ENCODE peak calls at places on chromosomes 12 and 14, in seven cellular contexts. U, D, R, Y, P, X and H are unnamed samples.

GRCh38 chr12:6524648-6525047 is 9.7 kb upstream of the GAPDH start:
- DNase-seq in D (no peak), X (no peak), P (no peak), U (no peak), Y (no peak), R (no peak), H (no peak)

GRCh38 chr12:96882862-96883261 is 24.2 kb upstream of the NEDD1 start:
- DNase-seq in D (peak; percentile 94), U (no peak), X (no peak), R (no peak), Y (no peak), P (peak; percentile 36), H (no peak)

GRCh38 chr12:110224379-110225304 is 56.4 kb upstream of the ATP2A2 start:
- DNase-seq in D (peak; percentile 89), X (no peak), R (no peak), U (no peak), Y (no peak), P (peak; percentile 82), H (no peak)

GRCh38 chr14:93231129-93231979 is 24.3 kb downstream of the UBR7 start:
- DNase-seq in P (no peak), X (peak; percentile 9), R (no peak), U (no peak), Y (no peak), D (peak; percentile 59), H (no peak)

GRCh38 chr12:127485528-127485927 is 781.4 kb upstream of the TMEM132C start:
- DNase-seq in D (peak; percentile 86), U (no peak), Y (no peak), P (peak; percentile 83), R (peak; percentile 10), X (no peak), H (peak; percentile 40)

GRCh38 chr12:75825686-75826085 is 205.9 kb downstream of the PHLDA1 start:
- DNase-seq in X (peak; percentile 39), U (no peak), D (peak; percentile 86), Y (no peak), P (peak; percentile 72), R (no peak), H (no peak)

GRCh38 chr12:80087486-80088213 is 11.7 kb upstream of the OTOGL start:
- DNase-seq in D (peak; percentile 11), X (no peak), P (no peak), U (no peak), R (no peak), Y (no peak), H (no peak)

GRCh38 chr12:22333186-22333745 is 1.2 kb downstream of the ST8SIA1 start:
- DNase-seq in D (peak; percentile 65), X (no peak), Y (no peak), R (no peak), U (no peak), P (peak; percentile 53), H (no peak)

GRCh38 chr12:9037431-9037830 is 48.1 kb downstream of the KLRG1 start:
- DNase-seq in R (no peak), U (no peak), X (no peak), P (no peak), D (no peak), Y (no peak), H (no peak)

GRCh38 chr12:8609061-8609570 is 3.5 kb downstream of the AICDA start:
- DNase-seq in D (peak; percentile 47), R (no peak), X (no peak), U (peak; percentile 21), P (peak; percentile 47), Y (peak; percentile 50), H (peak; percentile 58)

GRCh38 chr12:30191701-30192455 is 408.1 kb upstream of the TMTC1 start:
- DNase-seq in D (no peak), Y (no peak), R (no peak), U (no peak), X (no peak), P (no peak), H (no peak)

GRCh38 chr12:63770375-63770774 is 9.3 kb upstream of the RXYLT1 start:
- DNase-seq in D (no peak), U (no peak), Y (no peak), P (no peak), R (no peak), X (no peak), H (no peak)

GRCh38 chr14:28742171-28742846 is 24.3 kb upstream of the FOXG1 start:
- DNase-seq in R (no peak), Y (no peak), P (no peak), U (no peak), X (no peak), D (no peak), H (peak; percentile 91)

GRCh38 chr14:23009483-23009938 is 432 bp downstream of the C14orf93 start:
- DNase-seq in Y (no peak), P (no peak), R (no peak), U (no peak), D (no peak), X (no peak), H (no peak)

GRCh38 chr14:23009939-23010718 is at the start of gene C14orf93:
- DNase-seq in R (no peak), Y (peak; percentile 73), P (peak; percentile 58), U (peak; percentile 40), D (peak; percentile 48), X (peak; percentile 51), H (peak; percentile 72)

GRCh38 chr14:23005861-23006534 is 3.9 kb downstream of the C14orf93 start:
- DNase-seq in P (no peak), U (no peak), Y (no peak), X (no peak), R (no peak), D (peak; percentile 40), H (no peak)

GRCh38 chr14:23006544-23007419 is 3.2 kb downstream of the C14orf93 start:
- DNase-seq in P (peak; percentile 98), U (peak; percentile 95), X (peak; percentile 98), D (peak; percentile 97), R (peak; percentile 89), Y (peak; percentile 96), H (peak; percentile 99)

DNA sequence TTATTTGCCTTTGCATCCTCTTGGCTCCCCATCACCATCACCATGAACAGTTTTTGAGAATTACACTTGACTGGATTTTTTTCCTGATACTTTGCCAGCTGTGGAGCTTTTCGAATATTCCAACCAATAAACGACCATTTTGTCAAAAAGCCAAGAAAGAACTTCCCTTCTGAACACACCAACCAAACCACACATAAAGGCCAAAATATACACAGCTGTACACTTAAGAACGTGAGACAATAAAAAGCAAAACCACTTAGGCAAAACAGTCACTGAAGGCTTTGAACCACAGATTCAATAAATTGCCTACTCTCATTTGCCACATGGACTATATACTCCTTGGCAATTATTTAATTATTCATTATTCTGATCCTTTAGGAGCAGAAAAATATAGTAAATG is 1.1 kb downstream of the C14orf93 start:
- DNase-seq in X (no peak), U (no peak), D (no peak), R (no peak), Y (no peak), P (no peak), H (no peak)
- H2BK120ac ChIP-seq in X (no peak overlapping the region), U (no peak overlapping the region), D (no peak overlapping the region), R (no peak overlapping the region), Y (no peak overlapping the region), P (no peak overlapping the region), H (no peak overlapping the region)

DNA sequence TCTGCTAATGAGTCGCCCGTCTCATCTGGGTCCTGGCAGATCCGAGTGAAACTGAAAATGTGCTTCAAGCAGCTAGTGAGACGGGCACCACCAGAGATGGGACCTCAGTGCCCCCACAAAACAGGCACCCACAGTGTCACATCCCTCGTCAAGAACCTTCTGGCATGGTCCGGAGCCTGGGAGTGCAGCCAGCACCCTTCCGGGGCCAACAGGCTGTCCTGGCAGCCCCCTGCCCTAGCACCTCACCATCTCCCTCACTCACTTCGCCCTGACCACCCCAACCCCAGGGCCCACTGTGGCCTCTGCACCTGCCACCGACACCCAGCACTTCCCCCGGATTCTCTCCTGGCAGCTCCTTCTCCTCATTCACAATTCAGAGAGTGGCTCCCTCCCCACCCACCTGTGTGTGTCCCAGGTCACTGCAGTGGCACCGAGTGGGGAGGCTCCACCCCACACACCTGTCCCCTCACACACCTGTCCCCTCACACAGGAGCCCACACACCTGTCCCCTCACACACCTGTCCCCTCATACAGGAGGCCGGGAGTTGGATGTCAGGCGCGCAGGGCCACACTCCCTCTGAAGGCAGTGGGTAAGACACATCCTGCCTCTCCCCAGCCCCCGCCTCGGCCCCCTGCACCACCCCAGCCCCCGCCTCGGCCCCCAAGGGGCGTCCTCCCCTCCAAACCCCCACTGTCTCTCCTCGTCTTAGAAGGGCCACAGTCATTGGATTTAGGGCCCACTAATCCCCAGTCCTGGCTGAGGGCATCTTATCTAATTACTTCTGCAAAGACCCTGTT is 7.9 kb downstream of the GALNT9 start:
- DNase-seq in P (no peak), R (no peak), Y (no peak), X (no peak), U (no peak), D (no peak), H (no peak)
- H3K23ac ChIP-seq in P (no peak overlapping the region), R (no peak overlapping the region), Y (no peak overlapping the region), X (no peak overlapping the region), U (no peak overlapping the region), D (no peak overlapping the region), H (no peak overlapping the region)

DNA sequence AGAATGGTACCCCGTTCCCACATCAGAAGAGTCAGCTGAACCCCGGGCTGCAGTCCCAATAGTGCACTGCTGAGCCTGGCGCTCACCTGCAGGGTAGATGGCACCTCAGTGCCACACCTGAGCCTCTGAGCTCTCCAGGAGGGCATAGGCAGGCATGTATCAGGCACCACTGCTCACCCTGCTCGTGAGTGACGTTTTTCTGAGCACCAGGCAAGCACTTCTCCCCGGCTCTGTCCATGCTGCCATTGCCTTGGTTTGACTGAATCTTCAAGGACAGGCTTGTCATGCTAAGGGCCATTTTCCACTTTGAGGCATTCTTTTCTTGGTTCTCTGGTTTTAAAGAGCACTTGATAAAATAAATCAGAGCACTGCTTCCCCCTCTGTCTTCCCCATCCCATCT is 161.6 kb upstream of the PRMT8 start:
- DNase-seq in Y (no peak), R (no peak), D (no peak), X (no peak), P (no peak), U (no peak), H (no peak)
- H3K27ac ChIP-seq in Y (no peak overlapping the region), R (no peak overlapping the region), D (no peak overlapping the region), X (no peak overlapping the region), P (no peak overlapping the region), U (no peak overlapping the region), H (no peak overlapping the region)

GRCh38 chr14:75247286-75247922 is 31.2 kb upstream of the FOS start:
- DNase-seq in Y (no peak), U (no peak), D (no peak), P (no peak), X (no peak), R (no peak), H (no peak)

GRCh38 chr14:75249958-75250336 is 28.7 kb upstream of the FOS start:
- DNase-seq in D (no peak), U (no peak), P (no peak), Y (no peak), X (no peak), R (no peak), H (no peak)

GRCh38 chr14:75246546-75247285 is 31.9 kb upstream of the FOS start:
- DNase-seq in Y (no peak), D (no peak), R (no peak), X (peak; percentile 57), P (no peak), U (no peak), H (no peak)

GRCh38 chr14:75249251-75249957 is 29.2 kb upstream of the FOS start:
- DNase-seq in P (no peak), R (no peak), Y (peak; percentile 46), U (no peak), X (no peak), D (no peak), H (no peak)

DNA sequence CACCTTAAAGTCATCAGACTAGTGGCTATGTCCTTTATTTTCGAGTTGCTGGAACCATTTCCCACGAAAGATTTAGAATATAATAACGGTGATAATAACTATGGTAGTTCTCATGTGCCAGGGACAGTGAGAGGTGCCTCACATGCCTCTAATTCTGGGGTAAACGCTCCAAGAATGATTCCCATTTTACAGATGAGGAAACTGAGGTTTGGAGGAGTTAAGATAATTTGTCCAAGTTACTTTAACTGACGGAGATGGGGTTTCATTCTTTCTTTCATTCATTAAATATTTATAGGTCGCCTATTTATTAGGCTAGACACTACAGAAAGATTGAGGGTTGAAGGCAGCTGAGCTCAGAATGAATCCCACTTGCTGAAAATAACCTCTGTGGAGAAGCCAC is 30.7 kb upstream of the FOS start:
- DNase-seq in R (no peak), Y (no peak), X (no peak), U (no peak), D (no peak), P (no peak), H (no peak)
- H2BK120ac ChIP-seq in R (no peak overlapping the region), Y (no peak overlapping the region), X (no peak overlapping the region), U (no peak overlapping the region), D (no peak overlapping the region), P (no peak overlapping the region), H (no peak overlapping the region)